ENCODE peak calls at places on chromosomes 6 and 20, in eight cellular contexts. One of them, this sample, is unnamed.

GRCh38 chr20:10985536-10985935 is 311.7 kb upstream of the JAG1 start:
- DNase-seq in HTR-8/SVneo: no peak
- DNase-seq in Ammon's horn: no peak
- DNase-seq in activated CD4-positive, CD25-positive, alpha-beta regulatory T cell treated with anti-CD3 and anti-CD28 coated beads, Interleukin-2, amount 50 U/mL, for 72 hours: no peak
- DNase-seq in GM18507: no peak
- DNase-seq in NCI-H748 treated with DMSO at 0.1 percent for 48 hours: no peak
- DNase-seq in NCI-H69: no peak
- DNase-seq in NCI-H1092: no peak
- DNase-seq in this sample: no peak

GRCh38 chr6:12718025-12718424 is 1.5 kb downstream of the PHACTR1 start:
- DNase-seq in GM18507: no peak
- DNase-seq in NCI-H1092: no peak
- DNase-seq in HTR-8/SVneo: peak
- DNase-seq in activated CD4-positive, CD25-positive, alpha-beta regulatory T cell treated with anti-CD3 and anti-CD28 coated beads, Interleukin-2, amount 50 U/mL, for 72 hours: no peak
- DNase-seq in Ammon's horn: no peak
- DNase-seq in NCI-H69: no peak
- DNase-seq in NCI-H748 treated with DMSO at 0.1 percent for 48 hours: no peak
- DNase-seq in this sample: no peak

GRCh38 chr6:15502451-15503345 is 160.1 kb downstream of the DTNBP1 start:
- DNase-seq in activated CD4-positive, CD25-positive, alpha-beta regulatory T cell treated with anti-CD3 and anti-CD28 coated beads, Interleukin-2, amount 50 U/mL, for 72 hours: peak
- DNase-seq in HTR-8/SVneo: no peak
- DNase-seq in Ammon's horn: no peak
- DNase-seq in NCI-H1092: no peak
- DNase-seq in NCI-H748 treated with DMSO at 0.1 percent for 48 hours: no peak
- DNase-seq in NCI-H69: no peak
- DNase-seq in GM18507: no peak
- DNase-seq in this sample: no peak

GRCh38 chr6:157241411-157241979 is 81.8 kb downstream of the TMEM242 start:
- DNase-seq in NCI-H69: peak
- DNase-seq in HTR-8/SVneo: no peak
- DNase-seq in activated CD4-positive, CD25-positive, alpha-beta regulatory T cell treated with anti-CD3 and anti-CD28 coated beads, Interleukin-2, amount 50 U/mL, for 72 hours: no peak
- DNase-seq in Ammon's horn: no peak
- DNase-seq in NCI-H1092: peak
- DNase-seq in GM18507: no peak
- DNase-seq in NCI-H748 treated with DMSO at 0.1 percent for 48 hours: no peak
- DNase-seq in this sample: peak

GRCh38 chr6:117840541-117840983 is 66.5 kb upstream of the SLC35F1 start:
- DNase-seq in NCI-H69: peak
- DNase-seq in GM18507: no peak
- DNase-seq in activated CD4-positive, CD25-positive, alpha-beta regulatory T cell treated with anti-CD3 and anti-CD28 coated beads, Interleukin-2, amount 50 U/mL, for 72 hours: no peak
- DNase-seq in NCI-H748 treated with DMSO at 0.1 percent for 48 hours: no peak
- DNase-seq in Ammon's horn: no peak
- DNase-seq in HTR-8/SVneo: peak
- DNase-seq in NCI-H1092: peak
- DNase-seq in this sample: no peak

GRCh38 chr20:17995967-17996819 is 27.4 kb downstream of the MGME1 start:
- DNase-seq in NCI-H69: peak
- DNase-seq in NCI-H748 treated with DMSO at 0.1 percent for 48 hours: peak
- DNase-seq in activated CD4-positive, CD25-positive, alpha-beta regulatory T cell treated with anti-CD3 and anti-CD28 coated beads, Interleukin-2, amount 50 U/mL, for 72 hours: no peak
- DNase-seq in NCI-H1092: peak
- DNase-seq in Ammon's horn: peak
- DNase-seq in HTR-8/SVneo: peak
- DNase-seq in GM18507: no peak
- DNase-seq in this sample: peak

GRCh38 chr6:112470950-112471349 is 123.8 kb downstream of the RFPL4B start:
- DNase-seq in activated CD4-positive, CD25-positive, alpha-beta regulatory T cell treated with anti-CD3 and anti-CD28 coated beads, Interleukin-2, amount 50 U/mL, for 72 hours: no peak
- DNase-seq in NCI-H748 treated with DMSO at 0.1 percent for 48 hours: no peak
- DNase-seq in HTR-8/SVneo: no peak
- DNase-seq in NCI-H1092: no peak
- DNase-seq in GM18507: no peak
- DNase-seq in Ammon's horn: no peak
- DNase-seq in NCI-H69: no peak
- DNase-seq in this sample: no peak

GRCh38 chr6:106692112-106692822 is 62.9 kb downstream of the QRSL1 start:
- DNase-seq in NCI-H1092: no peak
- DNase-seq in activated CD4-positive, CD25-positive, alpha-beta regulatory T cell treated with anti-CD3 and anti-CD28 coated beads, Interleukin-2, amount 50 U/mL, for 72 hours: no peak
- DNase-seq in NCI-H748 treated with DMSO at 0.1 percent for 48 hours: no peak
- DNase-seq in Ammon's horn: peak
- DNase-seq in GM18507: no peak
- DNase-seq in NCI-H69: peak
- DNase-seq in HTR-8/SVneo: peak
- DNase-seq in this sample: no peak

GRCh38 chr6:47129129-47129528 is 87.0 kb upstream of the ADGRF1 start:
- DNase-seq in GM18507: no peak
- DNase-seq in activated CD4-positive, CD25-positive, alpha-beta regulatory T cell treated with anti-CD3 and anti-CD28 coated beads, Interleukin-2, amount 50 U/mL, for 72 hours: no peak
- DNase-seq in NCI-H69: no peak
- DNase-seq in NCI-H1092: no peak
- DNase-seq in HTR-8/SVneo: no peak
- DNase-seq in NCI-H748 treated with DMSO at 0.1 percent for 48 hours: no peak
- DNase-seq in Ammon's horn: no peak
- DNase-seq in this sample: no peak

GRCh38 chr20:4229415-4229814 is 214.1 kb upstream of the RNF24 start:
- DNase-seq in NCI-H1092: no peak
- DNase-seq in Ammon's horn: no peak
- DNase-seq in HTR-8/SVneo: no peak
- DNase-seq in NCI-H69: no peak
- DNase-seq in activated CD4-positive, CD25-positive, alpha-beta regulatory T cell treated with anti-CD3 and anti-CD28 coated beads, Interleukin-2, amount 50 U/mL, for 72 hours: no peak
- DNase-seq in GM18507: no peak
- DNase-seq in NCI-H748 treated with DMSO at 0.1 percent for 48 hours: no peak
- DNase-seq in this sample: no peak

GRCh38 chr20:48339986-48340884 is 487.6 kb downstream of the PREX1 start:
- DNase-seq in GM18507: peak
- DNase-seq in activated CD4-positive, CD25-positive, alpha-beta regulatory T cell treated with anti-CD3 and anti-CD28 coated beads, Interleukin-2, amount 50 U/mL, for 72 hours: no peak
- DNase-seq in Ammon's horn: no peak
- DNase-seq in NCI-H748 treated with DMSO at 0.1 percent for 48 hours: no peak
- DNase-seq in NCI-H1092: no peak
- DNase-seq in HTR-8/SVneo: no peak
- DNase-seq in NCI-H69: no peak
- DNase-seq in this sample: no peak

GRCh38 chr6:85691478-85691877 is 48.8 kb upstream of the SYNCRIP start:
- DNase-seq in HTR-8/SVneo: no peak
- DNase-seq in activated CD4-positive, CD25-positive, alpha-beta regulatory T cell treated with anti-CD3 and anti-CD28 coated beads, Interleukin-2, amount 50 U/mL, for 72 hours: no peak
- DNase-seq in NCI-H69: no peak
- DNase-seq in Ammon's horn: no peak
- DNase-seq in GM18507: no peak
- DNase-seq in NCI-H748 treated with DMSO at 0.1 percent for 48 hours: no peak
- DNase-seq in NCI-H1092: no peak
- DNase-seq in this sample: no peak

GRCh38 chr20:62752181-62752670 is 43.6 kb downstream of the NTSR1 start:
- DNase-seq in HTR-8/SVneo: no peak
- DNase-seq in NCI-H748 treated with DMSO at 0.1 percent for 48 hours: no peak
- DNase-seq in activated CD4-positive, CD25-positive, alpha-beta regulatory T cell treated with anti-CD3 and anti-CD28 coated beads, Interleukin-2, amount 50 U/mL, for 72 hours: no peak
- DNase-seq in NCI-H1092: no peak
- DNase-seq in Ammon's horn: no peak
- DNase-seq in GM18507: no peak
- DNase-seq in NCI-H69: no peak
- DNase-seq in this sample: no peak

GRCh38 chr6:95203153-95203754 is 374.1 kb upstream of the MANEA start:
- DNase-seq in HTR-8/SVneo: no peak
- DNase-seq in GM18507: no peak
- DNase-seq in activated CD4-positive, CD25-positive, alpha-beta regulatory T cell treated with anti-CD3 and anti-CD28 coated beads, Interleukin-2, amount 50 U/mL, for 72 hours: peak
- DNase-seq in NCI-H1092: peak
- DNase-seq in NCI-H748 treated with DMSO at 0.1 percent for 48 hours: peak
- DNase-seq in NCI-H69: peak
- DNase-seq in Ammon's horn: peak
- DNase-seq in this sample: peak

GRCh38 chr20:60062431-60063336 is 104.5 kb downstream of the CDH26 start:
- DNase-seq in GM18507: no peak
- DNase-seq in NCI-H1092: no peak
- DNase-seq in Ammon's horn: peak
- DNase-seq in NCI-H69: no peak
- DNase-seq in HTR-8/SVneo: peak
- DNase-seq in activated CD4-positive, CD25-positive, alpha-beta regulatory T cell treated with anti-CD3 and anti-CD28 coated beads, Interleukin-2, amount 50 U/mL, for 72 hours: no peak
- DNase-seq in NCI-H748 treated with DMSO at 0.1 percent for 48 hours: no peak
- DNase-seq in this sample: no peak

GRCh38 chr6:166786704-166787293 is 159.7 kb upstream of the RPS6KA2 start:
- DNase-seq in NCI-H1092: peak
- DNase-seq in GM18507: peak
- DNase-seq in Ammon's horn: peak
- DNase-seq in HTR-8/SVneo: peak
- DNase-seq in activated CD4-positive, CD25-positive, alpha-beta regulatory T cell treated with anti-CD3 and anti-CD28 coated beads, Interleukin-2, amount 50 U/mL, for 72 hours: no peak
- DNase-seq in NCI-H748 treated with DMSO at 0.1 percent for 48 hours: peak
- DNase-seq in NCI-H69: peak
- DNase-seq in this sample: peak

GRCh38 chr20:20353574-20353973 is 14.3 kb upstream of the INSM1 start:
- DNase-seq in GM18507: no peak
- DNase-seq in NCI-H748 treated with DMSO at 0.1 percent for 48 hours: no peak
- DNase-seq in NCI-H1092: no peak
- DNase-seq in HTR-8/SVneo: no peak
- DNase-seq in NCI-H69: no peak
- DNase-seq in Ammon's horn: no peak
- DNase-seq in activated CD4-positive, CD25-positive, alpha-beta regulatory T cell treated with anti-CD3 and anti-CD28 coated beads, Interleukin-2, amount 50 U/mL, for 72 hours: no peak
- DNase-seq in this sample: no peak

This sample was measured in NCI-H1436.